ENCODE peak calls at places on chromosomes 16 and 17, in five cellular contexts. A is mucosa of descending colon, W is cardiac muscle cell, C is thyroid gland, N is lower leg skin. S is an unnamed sample.

GRCh38 chr16:28298511-28298878 is 6.2 kb downstream of the SBK1 start:
- DNase-seq in N (no peak), W (no peak), C (peak), A (no peak), S (no peak)

GRCh38 chr16:27436921-27437650 is 35.1 kb downstream of the IL21R start:
- DNase-seq in N (peak), W (no peak), A (no peak), C (no peak), S (no peak)

GRCh38 chr17:61200349-61200735 is 199.3 kb upstream of the TBX2 start:
- DNase-seq in A (no peak), W (no peak), C (no peak), N (no peak), S (no peak)

GRCh38 chr16:11312718-11313492 is 31.8 kb upstream of the PRM1 start:
- DNase-seq in W (peak), C (peak), A (peak), N (no peak), S (no peak)

GRCh38 chr17:57114085-57114673 is 29.1 kb downstream of the AKAP1 start:
- DNase-seq in C (peak), W (peak), N (peak), A (no peak), S (peak)

GRCh38 chr17:80663783-80664206 is 119.2 kb downstream of the RPTOR start:
- DNase-seq in A (no peak), N (no peak), W (no peak), C (no peak), S (no peak)

GRCh38 chr16:70267516-70267915 is 15.8 kb upstream of the EXOSC6 start:
- DNase-seq in N (no peak), W (peak), A (peak), C (no peak), S (peak)

GRCh38 chr17:64507418-64507766 is 615 bp downstream of the CEP95 start:
- DNase-seq in N (no peak), C (peak), A (no peak), W (peak), S (peak)

GRCh38 chr16:8885674-8886592 is 3.8 kb downstream of the LITAFD start:
- DNase-seq in W (peak), A (peak), N (no peak), C (no peak), S (no peak)

GRCh38 chr17:30133197-30133596 is 16.6 kb downstream of the NSRP1 start:
- DNase-seq in N (no peak), A (no peak), C (no peak), W (no peak), S (no peak)

GRCh38 chr17:44308320-44308818 is at the start of gene RUNDC3A:
- DNase-seq in A (peak), N (peak), W (peak), C (peak), S (peak)

GRCh38 chr17:38587956-38588771 is 17.6 kb downstream of the SRCIN1 start:
- DNase-seq in N (no peak), A (no peak), C (peak), W (no peak), S (no peak)

GRCh38 chr17:27038676-27039075 is 255.2 kb upstream of the WSB1 start:
- DNase-seq in W (no peak), C (no peak), N (no peak), A (no peak), S (no peak)

GRCh38 chr17:48262982-48263586 is 155.5 kb downstream of the SNX11 start:
- DNase-seq in W (peak), A (no peak), N (no peak), C (no peak), S (peak)

GRCh38 chr17:8048736-8049135 is 9.9 kb downstream of the ALOX15B start:
- DNase-seq in A (no peak), N (peak), W (no peak), C (no peak), S (no peak)

GRCh38 chr16:85606920-85607319 is 6.2 kb upstream of the GSE1 start:
- DNase-seq in N (no peak), W (no peak), A (no peak), C (no peak), S (no peak)

GRCh38 chr16:78566397-78567073 is 467.1 kb downstream of the WWOX start:
- DNase-seq in A (no peak), C (no peak), N (no peak), W (no peak), S (no peak)

GRCh38 chr17:73071387-73071999 is 21.0 kb downstream of the SLC39A11 start:
- DNase-seq in N (peak), A (no peak), C (no peak), W (peak), S (no peak)

GRCh38 chr16:70749681-70750601 is 51.0 kb downstream of the VAC14 start:
- DNase-seq in N (no peak), W (peak), C (peak), A (no peak), S (no peak)

GRCh38 chr17:58248955-58249269 is 10.5 kb downstream of the LPO start:
- DNase-seq in C (no peak), W (no peak), N (peak), A (no peak), S (no peak)

GRCh38 chr17:75406222-75406615 is 741 bp upstream of the GRB2 start:
- DNase-seq in C (no peak), A (no peak), W (peak), N (peak), S (no peak)

GRCh38 chr16:67104061-67104460 is 5.7 kb upstream of the PHAF1 start:
- DNase-seq in W (peak), N (no peak), A (no peak), C (peak), S (no peak)

GRCh38 chr16:60945225-60945624 is 1091.0 kb downstream of the CDH8 start:
- DNase-seq in N (no peak), W (no peak), C (no peak), A (no peak), S (no peak)

GRCh38 chr17:39171933-39172332 is 6.0 kb upstream of the ARL5C start:
- DNase-seq in N (no peak), A (no peak), W (no peak), C (peak), S (no peak)

GRCh38 chr16:77767211-77767610 is 21.2 kb upstream of the VAT1L start:
- DNase-seq in A (no peak), N (no peak), W (peak), C (peak), S (no peak)

GRCh38 chr16:79508294-79508693 is 92.2 kb downstream of the MAF start:
- DNase-seq in A (no peak), C (no peak), W (no peak), N (no peak), S (no peak)

GRCh38 chr17:9647014-9647413 is 1.7 kb downstream of the USP43 start:
- DNase-seq in N (peak), C (peak), A (no peak), W (no peak), S (no peak)

GRCh38 chr17:81664051-81664470 is 2.3 kb downstream of the OXLD1 start:
- DNase-seq in A (no peak), C (no peak), W (no peak), N (no peak), S (no peak)

GRCh38 chr17:65774787-65775186 is 213.3 kb upstream of the AXIN2 start:
- DNase-seq in A (no peak), C (no peak), W (peak), N (no peak), S (no peak)

GRCh38 chr16:31128711-31129567 is 6.6 kb downstream of the PRSS8 start:
- DNase-seq in A (peak), W (no peak), C (no peak), N (no peak), S (no peak)

GRCh38 chr17:20281860-20282259 is 185.5 kb downstream of the LGALS9B start:
- DNase-seq in N (no peak), A (no peak), C (peak), W (no peak), S (no peak)

GRCh38 chr17:59754547-59754946 is 47.1 kb downstream of the VMP1 start:
- DNase-seq in C (no peak), N (no peak), A (no peak), W (peak), S (no peak)

GRCh38 chr17:83176272-83176955 is 97.0 kb downstream of the METRNL start:
- DNase-seq in C (no peak), W (no peak), A (no peak), N (peak), S (no peak)

GRCh38 chr17:81832608-81833159 is 407 bp downstream of the MCRIP1 start:
- DNase-seq in W (peak), A (peak), N (no peak), C (peak), S (peak)

GRCh38 chr16:54143934-54144333 is 142.7 kb downstream of the IRX3 start:
- DNase-seq in W (no peak), C (no peak), A (no peak), N (no peak), S (no peak)

GRCh38 chr16:12095275-12096161 is 119.0 kb downstream of the SNX29 start:
- DNase-seq in W (peak), C (peak), A (no peak), N (peak), S (peak)

GRCh38 chr17:60079401-60079861 is 710 bp upstream of the HEATR6 start:
- DNase-seq in W (peak), C (no peak), N (no peak), A (no peak), S (no peak)

GRCh38 chr16:85642762-85643281 is 29.7 kb downstream of the GSE1 start:
- DNase-seq in C (no peak), W (no peak), N (no peak), A (no peak), S (no peak)

GRCh38 chr17:218711-219110 is 37.3 kb upstream of the DOC2B start:
- DNase-seq in W (no peak), N (no peak), C (no peak), A (peak), S (no peak)

GRCh38 chr16:25005445-25006306 is 9.5 kb downstream of the ARHGAP17 start:
- DNase-seq in W (no peak), A (no peak), N (no peak), C (no peak), S (no peak)

DNA sequence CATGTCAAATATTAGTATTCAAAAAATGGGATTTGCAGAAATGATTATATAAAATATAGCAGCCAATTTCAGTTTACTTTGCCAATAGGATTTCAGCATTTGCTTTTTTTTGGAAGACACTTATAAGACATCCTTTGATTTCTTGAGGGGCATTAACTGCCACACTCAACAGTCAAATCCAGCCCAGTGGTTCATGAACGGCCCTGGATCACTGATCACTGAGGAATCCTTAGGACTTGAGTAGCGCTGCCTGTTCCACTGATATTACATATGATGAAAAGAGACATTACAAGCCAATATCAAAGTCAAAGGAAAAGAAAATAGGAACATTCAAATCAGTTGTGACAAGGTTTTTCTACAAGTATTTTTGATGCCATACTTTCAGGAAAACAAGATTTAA is 21.0 kb upstream of the YWHAE start:
- DNase-seq in N (no peak), W (no peak), A (no peak), C (peak), S (no peak)
- TF ChIP-seq CTCF in N (no peak), W (no peak), A (no peak), C (no peak), S (no peak)

GRCh38 chr16:14364112-14364385 is 266.0 kb downstream of the PARN start:
- DNase-seq in A (no peak), W (no peak), N (no peak), C (no peak), S (no peak)

GRCh38 chr16:14362774-14363371 is 267.2 kb downstream of the PARN start:
- DNase-seq in W (no peak), N (no peak), A (no peak), C (no peak), S (no peak)

GRCh38 chr16:14365200-14365851 is 264.7 kb downstream of the PARN start:
- DNase-seq in W (no peak), C (no peak), A (no peak), N (no peak), S (no peak)

GRCh38 chr16:14366447-14366846 is 263.6 kb downstream of the PARN start:
- DNase-seq in N (no peak), W (no peak), C (no peak), A (no peak), S (no peak)

DNA sequence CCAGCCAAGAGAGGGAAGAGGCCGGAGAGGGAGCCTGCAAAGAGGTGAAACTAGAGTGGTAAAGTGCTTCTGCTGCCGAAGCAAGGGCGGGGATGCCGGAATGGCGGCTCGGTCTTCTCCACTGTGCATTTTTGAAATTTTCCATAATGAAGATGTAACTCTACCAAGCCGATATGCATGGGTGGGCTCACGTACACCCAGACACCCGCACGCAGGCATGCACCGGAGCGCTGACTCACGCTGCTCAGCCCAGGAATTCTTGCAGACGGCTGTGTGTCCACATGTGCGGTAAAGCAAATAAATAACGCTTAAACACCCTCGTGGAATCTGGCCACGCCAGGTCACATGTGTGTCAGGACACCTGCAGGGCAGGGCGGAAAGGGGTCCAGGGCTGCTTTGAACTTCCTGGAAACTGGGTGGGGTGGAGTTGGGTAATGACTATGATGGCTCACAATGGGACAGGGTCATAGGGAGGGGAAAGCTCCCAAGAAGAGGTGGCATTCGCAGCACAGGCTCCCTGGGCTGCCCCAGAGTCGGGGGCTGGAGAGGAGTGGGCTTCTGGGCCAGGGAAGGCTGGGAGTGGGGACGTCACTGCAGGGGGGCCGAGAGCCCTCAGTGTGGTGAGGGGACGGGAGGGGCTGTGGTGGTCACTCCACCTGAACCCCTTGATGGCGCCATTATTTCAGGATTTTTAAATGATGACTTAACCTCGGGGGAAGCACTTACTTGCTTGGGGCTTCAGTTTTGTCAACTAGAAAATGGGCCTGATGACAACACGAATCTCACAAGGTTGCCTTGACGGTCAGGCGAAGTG is 265.5 kb downstream of the PARN start:
- DNase-seq in W (peak), A (no peak), N (no peak), C (peak), S (no peak)
- TF ChIP-seq CTCF in W (no peak), A (no peak), N (peak), C (no peak), S (no peak)

DNA sequence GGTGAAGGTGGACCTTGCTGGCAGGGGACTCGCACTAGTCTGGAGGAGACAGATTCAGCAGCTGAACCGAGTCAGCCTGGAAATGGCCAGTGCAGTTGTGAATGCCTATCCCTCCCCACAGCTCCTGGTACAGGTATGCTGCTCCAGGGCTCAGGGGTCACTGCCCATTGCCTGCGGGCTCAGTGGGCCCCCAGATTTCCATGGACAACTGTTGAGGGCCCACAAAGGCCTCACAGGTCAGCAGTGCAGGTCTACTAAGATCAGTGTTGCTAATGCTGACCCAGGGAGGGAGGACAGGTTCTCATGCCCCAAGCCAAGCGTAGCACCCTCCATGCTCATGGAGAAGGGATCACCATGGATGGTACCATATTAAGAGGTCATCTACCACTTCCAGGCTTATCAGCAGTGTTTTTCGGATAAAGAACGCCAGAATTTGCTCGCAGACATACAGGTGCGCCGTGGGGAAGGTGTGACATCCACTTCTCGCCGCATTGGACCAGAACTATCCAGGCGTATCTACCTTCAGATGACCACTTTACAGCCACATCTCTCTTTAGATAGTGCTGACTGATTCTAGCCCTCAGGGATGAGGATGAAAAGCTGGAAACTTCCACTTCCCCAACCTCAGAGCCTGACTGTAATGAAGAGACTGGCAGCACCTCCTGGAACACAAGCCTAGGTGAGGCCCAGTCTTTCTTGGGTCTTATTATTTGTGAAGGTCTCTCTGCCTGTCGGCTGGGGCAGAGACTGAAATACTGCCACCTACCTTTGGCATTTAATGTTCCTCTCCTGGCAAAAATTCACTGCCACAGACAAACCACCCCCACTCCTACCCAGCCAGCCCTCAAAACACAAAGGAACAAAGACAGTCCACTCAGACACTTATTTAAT is 7.6 kb downstream of the EME1 start:
- DNase-seq in W (no peak), A (no peak), C (no peak), N (no peak), S (no peak)
- TF ChIP-seq CTCF in W (no peak), A (no peak), C (no peak), N (no peak), S (no peak)

GRCh38 chr17:40478486-40478885 is 22.9 kb downstream of the TNS4 start:
- DNase-seq in W (no peak), A (no peak), N (no peak), C (no peak), S (no peak)
- TF ChIP-seq CTCF in W (no peak), A (no peak), N (no peak), C (no peak), S (no peak)

GRCh38 chr16:84103678-84104077 is 13.1 kb downstream of the MBTPS1 start:
- DNase-seq in C (peak), N (no peak), W (no peak), A (no peak), S (no peak)
- TF ChIP-seq CTCF in C (no peak), N (no peak), W (no peak), A (no peak), S (no peak)

DNA sequence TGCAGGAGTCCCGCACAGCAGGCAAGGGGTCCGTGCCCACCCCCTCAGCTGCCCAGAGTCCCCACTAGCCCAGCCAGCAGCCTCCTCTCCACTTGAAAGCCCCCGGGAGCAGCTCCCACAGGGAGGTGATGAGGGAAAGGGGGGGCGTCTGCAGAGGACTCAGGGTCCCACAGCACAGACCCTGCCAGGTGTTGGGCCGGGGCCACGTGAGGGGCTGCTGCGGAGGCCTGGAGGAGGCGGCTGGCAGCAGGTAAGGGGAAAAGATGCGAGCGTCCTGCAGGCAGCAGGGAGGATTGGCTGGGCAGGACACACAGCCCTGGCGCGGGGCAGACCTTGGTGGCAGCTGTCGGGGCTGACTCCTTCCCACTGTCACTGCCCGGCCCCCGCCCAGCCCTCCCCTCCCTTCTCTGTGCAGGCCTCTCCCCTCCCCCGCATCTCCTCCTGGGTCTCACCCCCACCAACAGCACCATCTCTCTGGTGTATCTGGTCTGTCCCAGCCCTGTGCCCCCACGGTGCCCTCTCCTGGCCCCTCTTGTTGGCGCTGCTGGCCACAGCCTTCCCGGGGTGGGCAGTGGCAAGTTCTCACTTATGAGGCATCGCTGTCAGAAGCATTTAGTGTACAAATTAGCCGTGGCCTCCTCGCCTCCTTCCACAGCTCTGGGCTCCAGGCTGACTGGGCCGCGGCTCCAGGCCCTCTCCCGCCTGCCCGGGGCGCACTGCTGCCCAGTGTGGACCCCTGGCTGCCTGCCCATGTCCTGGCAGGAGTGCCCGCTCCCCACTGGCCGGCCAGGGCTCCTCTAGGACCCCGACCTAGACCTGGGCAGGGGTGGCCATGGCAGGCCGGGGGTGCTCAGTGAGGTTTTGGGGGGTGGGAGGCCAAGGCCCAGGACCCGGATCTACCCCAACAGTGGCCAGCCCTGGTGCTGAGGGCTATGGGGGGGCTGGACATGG is 4.4 kb upstream of the PRR35 start:
- DNase-seq in C (no peak), W (no peak), A (no peak), N (no peak), S (no peak)
- TF ChIP-seq CTCF in C (no peak), W (no peak), A (no peak), N (no peak), S (no peak)